ENCODE peak calls at places on chromosomes 12 and 14, in four cellular contexts. X, A, U and O are unnamed samples.

GRCh38 chr12:62659457-62660295 is 193.1 kb downstream of the MON2 start:
- DNase-seq in X (no peak), A (peak), U (no peak), O (no peak)

GRCh38 chr12:68559246-68559645 is 51.5 kb upstream of the RAP1B start:
- DNase-seq in X (no peak), A (no peak), U (peak), O (no peak)

GRCh38 chr14:36163451-36163850 is 13.1 kb downstream of the PTCSC3 start:
- DNase-seq in X (no peak), A (no peak), U (no peak), O (no peak)

GRCh38 chr12:124915249-124916236 is 1.1 kb upstream of the UBC start:
- DNase-seq in X (no peak), A (peak), U (no peak), O (no peak)

GRCh38 chr12:89706551-89707348 is 1.9 kb downstream of the ATP2B1 start:
- DNase-seq in X (no peak), A (peak), U (no peak), O (no peak)

GRCh38 chr12:12181516-12181915 is 85.3 kb downstream of the LRP6 start:
- DNase-seq in X (no peak), A (peak), U (no peak), O (no peak)

GRCh38 chr14:58665773-58666500 is 28.2 kb downstream of the DACT1 start:
- DNase-seq in X (no peak), A (no peak), U (no peak), O (no peak)

GRCh38 chr12:93741741-93742085 is 64.5 kb downstream of the CRADD start:
- DNase-seq in X (no peak), A (no peak), U (no peak), O (no peak)

GRCh38 chr14:72904840-72905561 is 11.1 kb upstream of the DPF3 start:
- DNase-seq in X (peak), A (peak), U (peak), O (no peak)

GRCh38 chr14:95504135-95505029 is 12.1 kb downstream of the SYNE3 start:
- DNase-seq in X (peak), A (peak), U (peak), O (peak)

GRCh38 chr14:31057701-31058364 is 31.7 kb upstream of the STRN3 start:
- DNase-seq in X (no peak), A (no peak), U (no peak), O (no peak)

GRCh38 chr12:29041621-29042020 is 107.5 kb upstream of the FAR2 start:
- DNase-seq in X (peak), A (peak), U (peak), O (peak)

GRCh38 chr12:52254180-52254964 is 20.1 kb upstream of the KRT86 start:
- DNase-seq in X (no peak), A (no peak), U (no peak), O (no peak)

GRCh38 chr12:55937956-55938355 is 7.0 kb downstream of the DGKA start:
- DNase-seq in X (no peak), A (no peak), U (no peak), O (no peak)

GRCh38 chr12:106113446-106114083 is 25.2 kb downstream of the NUAK1 start:
- DNase-seq in X (no peak), A (no peak), U (no peak), O (no peak)

GRCh38 chr12:124681779-124682391 is 114.5 kb upstream of the NCOR2 start:
- DNase-seq in X (peak), A (peak), U (peak), O (no peak)

GRCh38 chr14:90580381-90581335 is 183.8 kb downstream of the CALM1 start:
- DNase-seq in X (no peak), A (no peak), U (no peak), O (no peak)

GRCh38 chr12:119314290-119314689 is 20.2 kb upstream of the CCDC60 start:
- DNase-seq in X (no peak), A (no peak), U (no peak), O (no peak)

GRCh38 chr14:69797573-69798338 is 715 bp upstream of the SLC10A1 start:
- DNase-seq in X (no peak), A (peak), U (no peak), O (no peak)

GRCh38 chr12:77229640-77230442 is 164.5 kb upstream of the E2F7 start:
- DNase-seq in X (no peak), A (peak), U (peak), O (no peak)

GRCh38 chr12:116026768-116027550 is 250.5 kb downstream of the MED13L start:
- DNase-seq in X (no peak), A (no peak), U (no peak), O (no peak)

GRCh38 chr12:102298022-102298421 is 100.4 kb upstream of the PMCH start:
- DNase-seq in X (no peak), A (peak), U (peak), O (no peak)

GRCh38 chr14:100042328-100042727 is 22.9 kb upstream of the EVL start:
- DNase-seq in X (no peak), A (no peak), U (no peak), O (no peak)

GRCh38 chr14:104224516-104225281 is 86.3 kb downstream of the KIF26A start:
- DNase-seq in X (no peak), A (no peak), U (no peak), O (no peak)

GRCh38 chr14:54440454-54440853 is 720 bp downstream of the CNIH1 start:
- DNase-seq in X (no peak), A (no peak), U (no peak), O (no peak)

GRCh38 chr14:30214456-30215090 is 286.9 kb upstream of the PRKD1 start:
- DNase-seq in X (peak), A (peak), U (peak), O (no peak)

GRCh38 chr14:100132161-100132902 is 27.1 kb downstream of the DEGS2 start:
- DNase-seq in X (peak), A (peak), U (peak), O (no peak)

GRCh38 chr12:57270966-57271470 is 20.0 kb upstream of the STAC3 start:
- DNase-seq in X (no peak), A (peak), U (no peak), O (no peak)

DNA sequence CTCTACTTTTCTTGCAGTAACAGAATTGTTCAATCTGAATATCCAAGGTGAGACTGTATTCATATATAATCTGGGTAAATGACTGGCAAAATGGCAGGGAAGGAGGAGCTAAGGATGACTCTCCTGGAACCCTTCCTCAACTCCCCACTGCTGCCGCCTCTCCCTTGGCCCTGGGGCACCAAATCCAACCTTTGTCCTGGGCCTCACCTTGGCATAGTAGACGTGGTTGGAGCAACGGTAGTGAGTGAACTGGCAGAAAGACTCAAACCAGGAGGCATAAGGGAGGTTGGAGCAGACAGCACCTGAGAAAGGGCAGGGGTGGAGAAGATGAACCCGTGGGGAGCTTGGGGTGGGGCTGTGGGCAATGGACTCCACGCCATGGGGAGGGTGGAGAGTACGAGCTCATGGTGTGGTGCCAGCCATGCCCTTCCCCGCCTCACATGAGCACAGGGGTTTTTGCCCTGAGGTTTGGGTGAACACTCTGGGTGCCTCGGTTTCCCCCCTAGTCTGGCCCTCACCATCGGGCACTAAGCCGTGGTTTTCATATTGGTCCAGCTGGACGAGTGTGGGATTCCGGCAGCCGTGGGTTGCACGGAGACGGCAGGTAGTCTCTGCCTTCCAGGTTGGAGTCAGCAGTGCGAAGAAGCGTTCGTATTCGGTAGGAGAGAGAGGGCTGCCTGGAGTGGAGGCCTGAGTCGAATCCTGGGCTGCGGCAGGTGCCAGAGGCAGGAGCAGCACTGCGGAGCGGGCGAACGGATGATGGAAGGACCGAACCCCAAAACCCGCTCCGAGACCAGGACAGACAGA is 753 bp downstream of the ACRBP start:
- DNase-seq in X (no peak), A (no peak), U (no peak), O (no peak)
- H3K4me3 ChIP-seq in X (no peak), A (peak), U (peak), O (peak)

DNA sequence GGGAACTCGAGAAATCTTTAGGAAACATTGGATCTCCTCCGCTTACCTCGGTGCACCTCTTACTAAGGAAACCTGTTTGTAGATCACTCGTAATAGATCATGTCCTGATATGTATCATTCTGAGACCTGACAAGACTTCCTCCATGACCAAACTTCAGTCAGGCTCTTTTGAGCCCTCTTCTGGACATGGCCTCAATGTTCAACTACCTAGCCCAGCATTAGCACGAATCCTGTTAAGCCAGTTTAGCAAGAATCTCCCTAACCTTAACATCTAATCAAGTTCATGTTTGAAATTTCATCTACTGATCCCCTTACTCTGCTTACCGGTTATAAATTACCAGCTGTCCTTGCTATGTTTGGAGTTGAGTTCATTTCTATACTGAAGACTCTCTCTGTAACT is 713.9 kb upstream of the USP15 start:
- DNase-seq in X (no peak), A (no peak), U (peak), O (no peak)
- TF ChIP-seq CTCF in X (no peak), A (no peak), U (no peak), O (no peak)

GRCh38 chr14:56241441-56241840 is 123.2 kb downstream of the PELI2 start:
- DNase-seq in X (peak), A (peak), U (no peak), O (no peak)

GRCh38 chr14:56243110-56243509 is 124.9 kb downstream of the PELI2 start:
- DNase-seq in X (no peak), A (no peak), U (no peak), O (no peak)

GRCh38 chr14:56248442-56248841 is 130.2 kb downstream of the PELI2 start:
- DNase-seq in X (no peak), A (no peak), U (no peak), O (no peak)

GRCh38 chr14:56247495-56248087 is 129.4 kb downstream of the PELI2 start:
- DNase-seq in X (no peak), A (peak), U (no peak), O (no peak)

DNA sequence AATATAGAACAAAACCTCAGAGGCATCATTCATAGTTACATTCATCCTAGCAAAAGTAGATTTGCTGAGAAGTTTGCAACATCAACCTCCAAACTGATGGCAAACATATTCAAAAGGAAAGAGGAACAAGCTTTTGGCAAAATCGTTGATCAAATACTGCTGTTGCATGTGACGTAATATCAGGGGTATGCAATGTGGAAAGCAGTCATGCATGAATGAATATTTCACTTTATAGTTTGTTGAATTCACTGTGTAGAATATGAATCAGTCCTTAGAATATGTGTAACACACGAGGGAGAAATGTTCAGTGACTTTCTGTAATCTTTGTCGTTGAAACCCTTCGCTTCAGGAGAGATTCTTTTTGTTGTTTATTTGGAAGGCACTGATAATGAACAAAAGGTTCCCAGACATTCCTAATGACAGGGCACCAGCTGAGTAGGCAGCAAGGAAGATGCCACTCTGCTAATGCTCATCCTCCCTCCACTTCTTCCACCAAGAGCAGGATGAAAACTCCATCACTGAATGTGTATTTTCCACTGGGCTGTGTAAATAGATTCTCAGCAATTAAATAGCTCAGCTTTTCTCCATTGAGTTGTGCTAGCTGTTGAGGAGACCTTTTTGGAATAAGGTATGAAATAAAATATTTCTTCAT is 126.1 kb downstream of the PELI2 start:
- DNase-seq in X (peak), A (peak), U (peak), O (peak)
- H3K4me3 ChIP-seq in X (no peak), A (no peak), U (no peak), O (peak)

DNA sequence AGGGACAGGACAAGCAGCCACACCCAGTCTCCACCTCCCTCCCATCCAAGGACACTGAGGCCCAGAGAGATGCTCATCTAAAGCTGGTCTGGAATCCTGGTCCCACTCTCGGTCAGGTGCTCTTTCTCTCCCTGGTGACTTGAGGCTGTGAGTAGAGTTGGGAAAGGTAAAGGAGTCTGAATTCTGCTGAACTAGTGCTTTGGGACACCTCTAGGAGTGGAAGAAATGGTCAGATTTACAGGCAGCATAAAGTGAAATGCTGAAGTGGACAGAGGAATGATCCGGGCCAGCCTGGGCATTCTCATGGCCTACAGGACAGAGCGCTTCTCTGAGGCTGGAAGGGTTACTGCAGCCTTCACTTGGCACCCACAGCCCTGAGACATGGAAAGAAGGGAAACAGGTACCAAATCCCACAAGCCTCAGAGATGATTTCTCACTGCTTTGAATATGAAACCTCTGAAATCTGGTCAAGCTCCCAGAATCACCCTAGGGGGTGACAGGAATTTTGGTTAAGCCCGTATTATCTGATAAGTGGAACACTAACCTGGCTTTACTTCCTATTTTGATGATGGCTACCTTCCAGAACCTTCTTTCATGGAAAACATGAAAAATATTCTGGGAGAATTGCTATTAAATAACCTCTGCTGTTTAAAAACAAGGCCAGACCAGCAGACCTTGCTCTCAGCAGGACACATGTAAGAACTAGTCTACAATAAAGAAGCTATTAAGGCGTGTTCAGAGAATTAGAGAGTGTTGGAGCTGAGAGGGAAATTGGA is 281.7 kb downstream of the ZFP36L1 start:
- DNase-seq in X (no peak), A (peak), U (no peak), O (no peak)
- TF ChIP-seq CTCF in X (no peak), A (no peak), U (no peak), O (no peak)

GRCh38 chr12:10749700-10750384 is 26.7 kb upstream of the YBX3 start:
- DNase-seq in X (peak), A (peak), U (peak), O (peak)
- H3K4me3 ChIP-seq in X (peak), A (peak), U (peak), O (peak)

DNA sequence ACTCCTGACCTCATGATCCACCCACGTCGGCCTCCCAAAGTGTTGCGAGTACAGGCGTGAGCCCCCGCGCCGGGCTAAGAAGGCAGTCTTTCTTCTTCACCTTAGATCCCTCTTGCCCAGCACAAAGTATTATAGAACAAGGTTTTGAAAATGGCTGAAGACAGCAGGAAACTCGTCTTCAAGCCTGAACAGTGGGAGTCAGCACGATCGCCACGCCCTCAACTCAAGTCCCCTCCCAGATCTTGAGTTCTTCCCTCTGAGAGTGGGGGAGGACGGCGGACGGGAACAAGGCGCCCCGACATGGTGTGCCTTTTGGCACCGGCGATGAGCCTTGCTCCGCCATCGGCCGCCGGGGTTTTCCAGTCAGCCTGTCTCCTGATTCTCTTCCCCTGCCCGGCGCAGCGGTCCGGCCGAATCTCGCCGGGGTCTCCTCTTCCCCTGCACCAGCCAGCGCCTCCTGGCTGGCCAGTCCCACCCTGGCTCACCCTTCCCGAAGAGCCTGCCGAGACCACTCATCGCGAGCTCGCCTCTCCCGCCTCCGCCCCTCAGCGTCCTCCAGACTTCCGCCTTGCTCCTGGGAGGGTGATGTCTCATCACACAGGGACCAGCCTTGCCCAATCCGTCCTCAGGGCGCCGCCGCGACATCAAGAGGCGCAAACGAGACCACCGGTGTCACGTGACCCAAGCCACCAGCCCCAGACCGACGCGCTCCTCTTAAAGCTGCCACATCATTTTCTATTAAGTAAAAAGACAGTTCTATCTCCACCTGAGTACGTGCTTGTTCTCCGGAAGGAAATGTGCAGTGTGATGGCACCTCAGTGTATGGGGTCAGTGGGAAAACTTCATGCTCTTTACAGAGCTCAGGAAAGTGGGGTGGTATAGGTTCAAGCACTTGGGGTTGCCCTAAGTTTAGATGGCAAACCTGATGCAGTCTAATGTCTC is at the start of gene CHMP4A:
- DNase-seq in X (peak), A (peak), U (peak), O (peak)
- TF ChIP-seq CTCF in X (peak), A (peak), U (peak), O (peak)

GRCh38 chr12:79687711-79688270 is 3.0 kb downstream of the PAWR start:
- DNase-seq in X (no peak), A (no peak), U (no peak), O (no peak)
- H3K4me3 ChIP-seq in X (peak), A (peak), U (peak), O (peak)